ENCODE peak calls at places on chromosomes 16 and 17, in seven cellular contexts. K is activated T-helper 1 cell treated with anti-CD3 and anti-CD28 coated beads, Interleukin-12 subunit alpha, Interleukin-12 subunit beta, Interleukin-2, Interleukin-4 antibody, amounts not matched to agents 30 ng/mL and 10 ng/mL and 1 ng/mL, durations not matched to agents 14 hours and 24 hours and 36 hours; L is fibroblast of pulmonary artery; Z is anterior cingulate cortex; T is kidney; R is LHCN-M2; D is activated naive CD4-positive, alpha-beta T cell treated with Interleukin-2 at 50 U/mL for 16 hours. C is an unnamed sample.
A peak's percentile ranks its signal among the peaks of the same experiment; 100 is the strongest.

GRCh38 chr17:46805771-46806170 is 12.7 kb downstream of the WNT3 start:
- DNase-seq in T (no peak), D (no peak), L (no peak), Z (no peak), K (no peak), R (no peak), C (no peak)

GRCh38 chr17:67696853-67697505 is 20.8 kb upstream of the NOL11 start:
- DNase-seq in R (no peak), T (no peak), K (no peak), L (no peak), D (no peak), Z (no peak), C (no peak)

GRCh38 chr17:37358098-37358829 is 17.5 kb upstream of the C17orf78 start:
- DNase-seq in D (peak; percentile 40), T (no peak), L (peak; percentile 44), Z (peak; percentile 63), R (peak; percentile 50), K (peak; percentile 11), C (peak; percentile 31)

GRCh38 chr17:46192484-46193245 is 564 bp downstream of the KANSL1 start:
- DNase-seq in R (peak; percentile 63), Z (peak; percentile 93), D (peak; percentile 67), L (peak; percentile 67), T (peak; percentile 94), K (peak; percentile 59), C (peak; percentile 65)

GRCh38 chr16:11232852-11233726 is 22.9 kb downstream of the SOCS1 start:
- DNase-seq in Z (no peak), T (peak; percentile 89), D (peak; percentile 91), R (no peak), K (peak; percentile 91), L (no peak), C (peak; percentile 95)

GRCh38 chr16:89615596-89616090 is 2.2 kb downstream of the DPEP1 start:
- DNase-seq in T (no peak), D (no peak), L (no peak), Z (no peak), K (no peak), R (no peak), C (no peak)

GRCh38 chr16:70679653-70680494 is 6.0 kb downstream of the MTSS2 start:
- DNase-seq in T (peak; percentile 78), Z (no peak), L (no peak), D (no peak), R (no peak), K (no peak), C (no peak)

GRCh38 chr16:65876200-65876498 is 490.3 kb upstream of the CDH5 start:
- DNase-seq in R (no peak), L (no peak), Z (no peak), T (no peak), D (no peak), K (no peak), C (no peak)

GRCh38 chr17:75635610-75636202 is 2.5 kb downstream of the SMIM5 start:
- DNase-seq in Z (peak; percentile 45), L (no peak), R (no peak), D (no peak), K (no peak), T (peak; percentile 75), C (no peak)

GRCh38 chr16:3171181-3171854 is 16.7 kb upstream of the OR1F1 start:
- DNase-seq in D (peak; percentile 56), L (no peak), K (no peak), R (no peak), Z (no peak), T (peak; percentile 78), C (no peak)

GRCh38 chr17:27424516-27424915 is 31.7 kb upstream of the KSR1 start:
- DNase-seq in T (no peak), R (no peak), L (no peak), D (no peak), Z (no peak), K (no peak), C (no peak)

GRCh38 chr17:14737984-14738651 is 437.2 kb downstream of the HS3ST3B1 start:
- DNase-seq in Z (no peak), L (peak; percentile 98), T (peak; percentile 72), R (peak; percentile 98), D (no peak), K (no peak), C (no peak)

GRCh38 chr17:81601525-81602120 is 35.3 kb downstream of the NPLOC4 start:
- DNase-seq in T (no peak), D (peak; percentile 25), R (peak; percentile 68), Z (no peak), L (peak; percentile 86), K (peak; percentile 16), C (peak; percentile 65)

GRCh38 chr17:76264755-76265623 is at the start of gene UBALD2:
- DNase-seq in K (peak; percentile 99), T (peak; percentile 100), Z (peak; percentile 99), D (peak; percentile 99), L (peak; percentile 100), R (peak; percentile 100), C (peak; percentile 97)

GRCh38 chr17:44205962-44206824 is 6.5 kb upstream of the ATXN7L3 start:
- DNase-seq in D (no peak), K (no peak), T (no peak), R (no peak), Z (no peak), L (no peak), C (no peak)

GRCh38 chr16:49681449-49681848 is 174.5 kb downstream of the ZNF423 start:
- DNase-seq in K (no peak), L (no peak), D (no peak), T (no peak), R (no peak), Z (no peak), C (no peak)

GRCh38 chr16:48814994-48815393 is 205.0 kb upstream of the N4BP1 start:
- DNase-seq in K (no peak), R (no peak), L (no peak), T (no peak), Z (no peak), D (no peak), C (no peak)